ENCODE peak calls at places on chromosomes 6 and 20, in ten cellular contexts. One of them, this sample, is unnamed. For H3K9me3, the result is how much of the 10 kb centered on the place peaks cover.

GRCh38 chr6:170152989-170153388 is 137.9 kb downstream of the DLL1 start:
- DNase-seq in tibial artery: no peak
- DNase-seq in suprapubic skin: peak
- DNase-seq in mucosa of descending colon: peak
- DNase-seq in DND-41: no peak
- DNase-seq in hepatocyte: peak
- DNase-seq in fibroblast of lung: peak
- DNase-seq in OCI-LY7: no peak
- DNase-seq in astrocyte: peak
- DNase-seq in heart left ventricle: peak
- DNase-seq in this sample: no peak

GRCh38 chr20:42700423-42700822 is 489.3 kb downstream of the PTPRT start:
- DNase-seq in tibial artery: no peak
- DNase-seq in suprapubic skin: no peak
- DNase-seq in mucosa of descending colon: no peak
- DNase-seq in DND-41: no peak
- DNase-seq in hepatocyte: no peak
- DNase-seq in fibroblast of lung: no peak
- DNase-seq in OCI-LY7: no peak
- DNase-seq in astrocyte: no peak
- DNase-seq in heart left ventricle: no peak
- DNase-seq in this sample: no peak

GRCh38 chr20:62122659-62123449 is 579 bp downstream of the LSM14B start:
- DNase-seq in tibial artery: no peak
- DNase-seq in suprapubic skin: peak
- DNase-seq in mucosa of descending colon: peak
- DNase-seq in DND-41: peak
- DNase-seq in hepatocyte: peak
- DNase-seq in fibroblast of lung: no peak
- DNase-seq in OCI-LY7: peak
- DNase-seq in astrocyte: no peak
- DNase-seq in heart left ventricle: peak
- DNase-seq in this sample: no peak

GRCh38 chr20:34705383-34706021 is 1.4 kb downstream of the TP53INP2 start:
- DNase-seq in tibial artery: no peak
- DNase-seq in suprapubic skin: no peak
- DNase-seq in mucosa of descending colon: peak
- DNase-seq in DND-41: no peak
- DNase-seq in hepatocyte: peak
- DNase-seq in fibroblast of lung: no peak
- DNase-seq in OCI-LY7: no peak
- DNase-seq in astrocyte: no peak
- DNase-seq in heart left ventricle: no peak
- DNase-seq in this sample: no peak

GRCh38 chr6:14729186-14729871 is 516.5 kb upstream of the JARID2 start:
- DNase-seq in tibial artery: no peak
- DNase-seq in suprapubic skin: no peak
- DNase-seq in mucosa of descending colon: no peak
- DNase-seq in DND-41: no peak
- DNase-seq in hepatocyte: no peak
- DNase-seq in fibroblast of lung: no peak
- DNase-seq in OCI-LY7: peak
- DNase-seq in astrocyte: no peak
- DNase-seq in heart left ventricle: no peak
- DNase-seq in this sample: no peak

GRCh38 chr20:38165089-38165965 is at the start of gene TGM2:
- DNase-seq in tibial artery: peak
- DNase-seq in suprapubic skin: no peak
- DNase-seq in mucosa of descending colon: peak
- DNase-seq in DND-41: no peak
- DNase-seq in hepatocyte: peak
- DNase-seq in fibroblast of lung: peak
- DNase-seq in OCI-LY7: peak
- DNase-seq in astrocyte: no peak
- DNase-seq in heart left ventricle: peak
- DNase-seq in this sample: peak

GRCh38 chr6:26124550-26125014 is 37.4 kb downstream of the HFE start:
- DNase-seq in tibial artery: no peak
- DNase-seq in suprapubic skin: no peak
- DNase-seq in mucosa of descending colon: no peak
- DNase-seq in DND-41: no peak
- DNase-seq in hepatocyte: no peak
- DNase-seq in fibroblast of lung: no peak
- DNase-seq in OCI-LY7: peak
- DNase-seq in astrocyte: no peak
- DNase-seq in heart left ventricle: no peak
- DNase-seq in this sample: no peak

GRCh38 chr6:142485256-142485655 is 183.4 kb downstream of the ADGRG6 start:
- DNase-seq in tibial artery: no peak
- DNase-seq in suprapubic skin: no peak
- DNase-seq in mucosa of descending colon: no peak
- DNase-seq in DND-41: no peak
- DNase-seq in hepatocyte: no peak
- DNase-seq in fibroblast of lung: peak
- DNase-seq in OCI-LY7: no peak
- DNase-seq in astrocyte: peak
- DNase-seq in heart left ventricle: no peak
- DNase-seq in this sample: no peak

DNA sequence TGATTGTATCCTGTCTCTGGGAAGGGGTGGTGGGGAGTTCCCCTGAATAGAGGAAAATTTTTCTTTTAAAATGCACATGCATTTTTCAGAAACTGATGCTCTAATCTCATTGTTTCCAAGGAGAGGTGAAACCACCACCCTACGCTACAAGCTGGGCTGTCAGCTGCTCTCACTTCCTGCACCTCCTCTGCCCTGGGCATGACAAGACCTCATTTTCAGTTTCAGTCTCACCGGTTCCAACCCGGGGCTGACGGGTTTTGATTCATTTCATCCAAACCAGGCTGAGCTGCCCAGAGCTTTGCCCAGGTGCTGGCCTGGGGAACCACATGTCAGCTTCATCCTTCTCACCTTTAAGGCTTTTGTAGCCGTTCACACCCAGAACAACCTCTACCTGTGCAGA is 99.7 kb downstream of the EYA2 start:
- DNase-seq in tibial artery: no peak
- DNase-seq in suprapubic skin: no peak
- DNase-seq in mucosa of descending colon: no peak
- DNase-seq in DND-41: peak
- DNase-seq in hepatocyte: no peak
- DNase-seq in fibroblast of lung: no peak
- DNase-seq in OCI-LY7: peak
- DNase-seq in astrocyte: no peak
- DNase-seq in heart left ventricle: no peak
- DNase-seq in this sample: no peak
- H3K4me3 ChIP-seq in tibial artery: no peak
- H3K4me3 ChIP-seq in suprapubic skin: no peak
- H3K4me3 ChIP-seq in mucosa of descending colon: no peak
- H3K4me3 ChIP-seq in DND-41: no peak
- H3K4me3 ChIP-seq in hepatocyte: no peak
- H3K4me3 ChIP-seq in fibroblast of lung: no peak
- H3K4me3 ChIP-seq in OCI-LY7: peak
- H3K4me3 ChIP-seq in astrocyte: no peak
- H3K4me3 ChIP-seq in heart left ventricle: no peak
- H3K4me3 ChIP-seq in this sample: no peak

DNA sequence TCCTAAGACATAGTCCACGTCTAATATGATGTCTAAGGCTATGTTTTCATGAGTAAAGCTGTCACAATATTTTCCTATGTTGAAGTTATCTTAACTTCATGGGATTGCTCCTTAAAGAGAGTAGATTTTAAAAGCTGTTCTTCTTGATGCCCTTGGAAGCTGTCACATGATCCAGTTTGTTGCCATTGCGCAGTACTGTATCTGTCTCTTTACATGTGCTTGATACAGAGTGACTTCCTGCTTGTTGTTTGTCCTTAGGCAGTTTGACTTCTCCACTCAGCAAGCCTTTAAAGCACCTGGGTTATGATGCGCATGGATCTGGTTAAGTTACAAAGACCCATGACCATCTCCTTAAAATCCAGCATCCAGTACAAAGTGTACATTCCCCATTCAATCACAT is 85.4 kb downstream of the CDYL start:
- DNase-seq in tibial artery: no peak
- DNase-seq in suprapubic skin: no peak
- DNase-seq in mucosa of descending colon: no peak
- DNase-seq in DND-41: no peak
- DNase-seq in hepatocyte: no peak
- DNase-seq in fibroblast of lung: no peak
- DNase-seq in OCI-LY7: no peak
- DNase-seq in astrocyte: no peak
- DNase-seq in heart left ventricle: no peak
- DNase-seq in this sample: no peak
- H3K9me3 ChIP-seq in tibial artery: under half
- H3K9me3 ChIP-seq in suprapubic skin: under half
- H3K9me3 ChIP-seq in mucosa of descending colon: under half
- H3K9me3 ChIP-seq in DND-41: under half
- H3K9me3 ChIP-seq in hepatocyte: under half
- H3K9me3 ChIP-seq in fibroblast of lung: under half
- H3K9me3 ChIP-seq in OCI-LY7: under half
- H3K9me3 ChIP-seq in astrocyte: under half
- H3K9me3 ChIP-seq in heart left ventricle: under half
- H3K9me3 ChIP-seq in this sample: under half

GRCh38 chr6:130615816-130616215 is 211.4 kb upstream of the SMLR1 start:
- DNase-seq in tibial artery: no peak
- DNase-seq in suprapubic skin: no peak
- DNase-seq in mucosa of descending colon: no peak
- DNase-seq in DND-41: no peak
- DNase-seq in hepatocyte: no peak
- DNase-seq in fibroblast of lung: no peak
- DNase-seq in OCI-LY7: peak
- DNase-seq in astrocyte: no peak
- DNase-seq in heart left ventricle: no peak
- DNase-seq in this sample: no peak

GRCh38 chr6:130613176-130613575 is 214.0 kb upstream of the SMLR1 start:
- DNase-seq in tibial artery: no peak
- DNase-seq in suprapubic skin: no peak
- DNase-seq in mucosa of descending colon: no peak
- DNase-seq in DND-41: no peak
- DNase-seq in hepatocyte: no peak
- DNase-seq in fibroblast of lung: no peak
- DNase-seq in OCI-LY7: no peak
- DNase-seq in astrocyte: no peak
- DNase-seq in heart left ventricle: no peak
- DNase-seq in this sample: no peak

GRCh38 chr6:130620338-130620781 is 206.8 kb upstream of the SMLR1 start:
- DNase-seq in tibial artery: no peak
- DNase-seq in suprapubic skin: no peak
- DNase-seq in mucosa of descending colon: no peak
- DNase-seq in DND-41: no peak
- DNase-seq in hepatocyte: no peak
- DNase-seq in fibroblast of lung: peak
- DNase-seq in OCI-LY7: no peak
- DNase-seq in astrocyte: peak
- DNase-seq in heart left ventricle: no peak
- DNase-seq in this sample: no peak

GRCh38 chr6:130622142-130622541 is 205.1 kb upstream of the SMLR1 start:
- DNase-seq in tibial artery: no peak
- DNase-seq in suprapubic skin: no peak
- DNase-seq in mucosa of descending colon: no peak
- DNase-seq in DND-41: no peak
- DNase-seq in hepatocyte: no peak
- DNase-seq in fibroblast of lung: peak
- DNase-seq in OCI-LY7: no peak
- DNase-seq in astrocyte: no peak
- DNase-seq in heart left ventricle: no peak
- DNase-seq in this sample: no peak

GRCh38 chr6:130617658-130618057 is 209.5 kb upstream of the SMLR1 start:
- DNase-seq in tibial artery: no peak
- DNase-seq in suprapubic skin: no peak
- DNase-seq in mucosa of descending colon: no peak
- DNase-seq in DND-41: no peak
- DNase-seq in hepatocyte: no peak
- DNase-seq in fibroblast of lung: no peak
- DNase-seq in OCI-LY7: no peak
- DNase-seq in astrocyte: no peak
- DNase-seq in heart left ventricle: no peak
- DNase-seq in this sample: no peak
- TF ChIP-seq CTCF in tibial artery: no peak
- TF ChIP-seq CTCF in suprapubic skin: no peak
- TF ChIP-seq CTCF in mucosa of descending colon: no peak
- TF ChIP-seq CTCF in DND-41: no peak
- TF ChIP-seq CTCF in hepatocyte: no peak
- TF ChIP-seq CTCF in fibroblast of lung: no peak
- TF ChIP-seq CTCF in OCI-LY7: no peak
- TF ChIP-seq CTCF in astrocyte: no peak
- TF ChIP-seq CTCF in heart left ventricle: no peak
- TF ChIP-seq CTCF in this sample: no peak

DNA sequence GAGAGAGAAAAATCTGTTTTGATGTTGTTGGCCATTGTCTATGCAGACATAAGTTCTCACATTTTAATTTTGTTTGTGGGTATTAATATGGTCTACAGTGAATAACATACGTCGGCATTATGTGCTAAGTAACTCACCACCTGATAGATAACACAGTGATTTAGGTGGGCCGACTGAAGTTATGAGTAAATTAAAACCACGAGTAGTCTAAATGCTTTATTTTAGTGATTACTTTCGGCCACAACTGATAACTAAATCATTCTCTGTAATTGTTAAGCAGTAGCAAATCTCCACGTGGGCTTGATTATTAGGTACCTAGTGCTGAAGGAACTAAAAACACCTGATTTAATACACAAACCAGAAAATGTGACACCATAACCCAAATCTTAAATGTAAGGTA is 1.2 kb downstream of the DOP1A start:
- DNase-seq in tibial artery: no peak
- DNase-seq in suprapubic skin: no peak
- DNase-seq in mucosa of descending colon: no peak
- DNase-seq in DND-41: no peak
- DNase-seq in hepatocyte: no peak
- DNase-seq in fibroblast of lung: peak
- DNase-seq in OCI-LY7: no peak
- DNase-seq in astrocyte: no peak
- DNase-seq in heart left ventricle: no peak
- DNase-seq in this sample: no peak
- H3K4me3 ChIP-seq in tibial artery: peak
- H3K4me3 ChIP-seq in suprapubic skin: peak
- H3K4me3 ChIP-seq in mucosa of descending colon: peak
- H3K4me3 ChIP-seq in DND-41: peak
- H3K4me3 ChIP-seq in hepatocyte: peak
- H3K4me3 ChIP-seq in fibroblast of lung: peak
- H3K4me3 ChIP-seq in OCI-LY7: peak
- H3K4me3 ChIP-seq in astrocyte: peak
- H3K4me3 ChIP-seq in heart left ventricle: peak
- H3K4me3 ChIP-seq in this sample: peak